ENCODE peak calls at places on chromosomes 5 and 9, in four cellular contexts. T is ovary, S is mucosa of descending colon, E is PC-9. W is an unnamed sample.
A peak's percentile ranks its signal among the peaks of the same experiment; 100 is the strongest.

GRCh38 chr9:134175291-134175807 is 11.0 kb upstream of the RNU6ATAC start:
- DNase-seq in T (no peak), E (peak; percentile 27), S (peak; percentile 75), W (peak; percentile 11)

GRCh38 chr5:173736923-173737412 is 120.5 kb upstream of the BOD1 start:
- DNase-seq in E (peak; percentile 71), S (peak; percentile 53), T (no peak), W (no peak)

GRCh38 chr5:132765311-132766019 is 11.6 kb downstream of the SEPTIN8 start:
- DNase-seq in T (no peak), E (no peak), S (no peak), W (no peak)

GRCh38 chr5:106658150-106658549 is 1012.6 kb downstream of the EFNA5 start:
- DNase-seq in S (no peak), T (no peak), E (no peak), W (no peak)

GRCh38 chr5:95760291-95761191 is 29.4 kb downstream of the RHOBTB3 start:
- DNase-seq in E (peak; percentile 6), S (no peak), T (no peak), W (no peak)

GRCh38 chr5:1545126-1545797 is 21.5 kb upstream of the LPCAT1 start:
- DNase-seq in S (no peak), T (no peak), E (no peak), W (no peak)

GRCh38 chr5:122319897-122320296 is 7.9 kb downstream of the SNCAIP start:
- DNase-seq in S (no peak), E (no peak), T (no peak), W (no peak)

GRCh38 chr9:134007150-134007549 is 15.0 kb upstream of the VAV2 start:
- DNase-seq in T (no peak), S (no peak), E (no peak), W (no peak)

GRCh38 chr5:28726815-28727214 is 1688.4 kb upstream of the CDH9 start:
- DNase-seq in T (no peak), E (no peak), S (no peak), W (no peak)

GRCh38 chr5:116237917-116238502 is 153.2 kb downstream of the COMMD10 start:
- DNase-seq in E (no peak), T (no peak), S (no peak), W (no peak)

GRCh38 chr5:16507716-16508115 is 42.1 kb upstream of the ZNF622 start:
- DNase-seq in T (no peak), E (no peak), S (no peak), W (no peak)

GRCh38 chr9:6414291-6414690 is 1.3 kb downstream of the UHRF2 start:
- DNase-seq in E (peak; percentile 2), T (no peak), S (no peak), W (no peak)

GRCh38 chr5:27124590-27124989 is 86.2 kb upstream of the CDH9 start:
- DNase-seq in E (peak; percentile 33), T (no peak), S (no peak), W (no peak)

GRCh38 chr9:108844856-108845255 is 10.9 kb downstream of the ACTL7B start:
- DNase-seq in E (no peak), S (no peak), T (no peak), W (no peak)

GRCh38 chr5:79754865-79755555 is 65.4 kb downstream of the CMYA5 start:
- DNase-seq in T (no peak), E (no peak), S (no peak), W (no peak)

GRCh38 chr9:17528859-17529258 is 50.0 kb upstream of the SH3GL2 start:
- DNase-seq in S (no peak), E (no peak), T (no peak), W (no peak)

GRCh38 chr9:127333326-127334064 is 63.5 kb upstream of the SLC2A8 start:
- DNase-seq in T (no peak), S (no peak), E (no peak), W (no peak)

GRCh38 chr5:175321927-175322532 is 122.0 kb downstream of the DRD1 start:
- DNase-seq in T (no peak), E (peak; percentile 14), S (no peak), W (no peak)

GRCh38 chr5:12016149-12016740 is 112.0 kb upstream of the CTNND2 start:
- DNase-seq in E (no peak), T (no peak), S (no peak), W (no peak)

GRCh38 chr5:109560554-109560953 is 129.2 kb upstream of the MAN2A1 start:
- DNase-seq in E (no peak), T (no peak), S (no peak), W (no peak)

GRCh38 chr5:31149072-31149471 is 44.4 kb upstream of the CDH6 start:
- DNase-seq in S (no peak), T (no peak), E (no peak), W (no peak)

GRCh38 chr9:95264954-95265615 is 52.4 kb downstream of the FANCC start:
- DNase-seq in S (no peak), T (no peak), E (no peak), W (no peak)

GRCh38 chr5:147455321-147455720 is 54.5 kb downstream of the DPYSL3 start:
- DNase-seq in T (no peak), E (no peak), S (no peak), W (no peak)

GRCh38 chr9:8408575-8409190 is 609.1 kb upstream of the DMAC1 start:
- DNase-seq in E (no peak), S (no peak), T (no peak), W (no peak)

GRCh38 chr5:137144656-137145055 is 354.5 kb downstream of the SPOCK1 start:
- DNase-seq in E (no peak), T (no peak), S (no peak), W (no peak)

GRCh38 chr9:20551236-20551635 is 71.1 kb downstream of the MLLT3 start:
- DNase-seq in E (peak; percentile 16), S (no peak), T (no peak), W (no peak)

GRCh38 chr9:113737414-113738271 is 138.5 kb upstream of the ZNF618 start:
- DNase-seq in E (peak; percentile 26), T (peak; percentile 31), S (no peak), W (no peak)

GRCh38 chr9:18493361-18494015 is 19.5 kb downstream of the ADAMTSL1 start:
- DNase-seq in E (no peak), S (no peak), T (no peak), W (no peak)

GRCh38 chr9:94479757-94480156 is 75.1 kb upstream of the PCAT7 start:
- DNase-seq in T (no peak), E (no peak), S (no peak), W (no peak)

GRCh38 chr9:83247732-83248131 is 184.8 kb upstream of the RASEF start:
- DNase-seq in S (no peak), T (no peak), E (no peak), W (no peak)

GRCh38 chr5:127280494-127281220 is 9.9 kb upstream of the MEGF10 start:
- DNase-seq in S (no peak), E (no peak), T (no peak), W (no peak)
- TF ChIP-seq CTCF in S (no peak), E (no peak), T (no peak), W (no peak)

GRCh38 chr5:40021007-40021406 is 596.2 kb upstream of the DAB2 start:
- DNase-seq in S (no peak), T (no peak), E (no peak), W (no peak)
- TF ChIP-seq CTCF in S (no peak), T (no peak), E (no peak), W (peak; percentile 11)

GRCh38 chr5:38258319-38259061 is at the start of gene EGFLAM:
- DNase-seq in E (no peak), T (peak; percentile 56), S (no peak), W (peak; percentile 46)
- TF ChIP-seq CTCF in E (no peak), T (peak; percentile 12), S (no peak), W (peak; percentile 45)

DNA sequence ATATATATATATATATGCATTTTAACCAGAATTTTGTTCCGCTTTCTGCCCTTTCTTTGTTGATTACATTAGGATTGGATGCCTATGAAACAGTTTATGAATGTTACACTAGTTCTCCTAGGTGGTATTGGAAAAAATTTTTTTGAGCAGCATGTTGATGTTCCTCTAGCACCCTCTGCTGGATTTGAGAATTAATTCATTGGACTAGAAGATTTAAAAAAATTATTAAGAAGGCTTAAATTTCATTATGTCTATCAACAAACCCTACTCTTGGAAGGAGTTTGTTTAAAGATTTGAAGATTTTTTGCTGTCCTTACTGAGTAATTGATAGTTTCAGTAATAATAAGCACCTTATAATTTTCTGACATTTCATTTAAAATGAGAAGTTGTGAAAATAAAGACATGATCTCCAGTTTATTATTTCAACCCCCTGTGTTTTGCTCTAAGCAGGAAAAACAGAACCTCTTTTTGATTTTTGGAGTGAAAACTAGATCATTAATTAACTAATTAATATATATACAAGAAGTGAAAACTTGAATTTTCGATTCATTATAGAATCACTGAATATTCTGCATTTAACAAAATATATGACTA is 89.6 kb downstream of the CCDC171 start:
- DNase-seq in S (no peak), E (no peak), T (no peak), W (no peak)
- TF ChIP-seq CTCF in S (peak; percentile 12), E (peak; percentile 67), T (no peak), W (peak; percentile 56)

GRCh38 chr5:168995024-168995423 is 305.9 kb downstream of the SLIT3 start:
- DNase-seq in S (no peak), T (no peak), E (no peak), W (no peak)

GRCh38 chr5:168991311-168991710 is 309.6 kb downstream of the SLIT3 start:
- DNase-seq in E (no peak), S (no peak), T (no peak), W (no peak)

GRCh38 chr5:168989731-168990505 is 311.0 kb downstream of the SLIT3 start:
- DNase-seq in T (no peak), S (no peak), E (no peak), W (no peak)

GRCh38 chr5:168991991-168992390 is 308.9 kb downstream of the SLIT3 start:
- DNase-seq in E (no peak), T (no peak), S (no peak), W (no peak)

DNA sequence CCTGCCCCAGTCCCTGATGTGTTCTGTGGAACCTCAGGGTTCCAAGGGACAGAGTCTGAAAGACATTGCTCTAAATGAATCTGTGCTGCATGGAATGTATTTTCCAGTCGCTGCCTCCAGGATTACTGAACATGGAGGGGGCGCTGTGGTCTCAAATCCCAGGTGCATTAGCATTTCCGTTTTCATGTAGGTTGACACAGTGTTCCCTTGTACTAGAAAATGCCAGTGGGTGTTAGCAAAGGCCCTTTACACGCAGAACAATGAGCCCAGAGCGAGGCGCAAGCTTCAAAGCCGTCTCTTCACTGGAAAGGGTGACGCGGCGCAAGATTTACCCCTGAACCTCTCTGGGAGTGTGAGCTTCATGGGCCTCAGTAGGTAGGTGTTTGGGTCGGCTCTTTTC is 308.3 kb downstream of the SLIT3 start:
- DNase-seq in E (no peak), S (no peak), T (no peak), W (no peak)
- TF ChIP-seq CTCF in E (no peak), S (no peak), T (no peak), W (no peak)

DNA sequence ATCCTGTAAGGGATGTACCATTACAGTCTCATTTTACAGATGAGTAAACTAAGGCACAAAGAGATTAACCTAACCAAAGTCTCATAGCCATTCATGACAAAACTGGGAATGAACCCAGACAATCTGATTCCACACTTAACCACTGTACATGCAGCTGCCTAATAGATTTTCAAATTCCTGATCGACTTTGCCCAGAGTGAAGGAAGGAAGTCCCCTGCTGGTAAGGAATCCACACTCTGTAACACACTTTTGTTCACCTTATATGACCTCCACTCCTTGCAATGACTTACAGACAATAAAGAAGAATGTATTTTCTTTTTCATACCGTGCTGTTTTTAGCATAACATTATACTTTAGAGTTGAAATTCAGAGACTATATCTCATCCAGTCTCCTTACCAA is 31.3 kb upstream of the PLPP6 start:
- DNase-seq in E (no peak), T (no peak), S (no peak), W (no peak)
- TF ChIP-seq CTCF in E (no peak), T (no peak), S (no peak), W (no peak)